ENCODE peak calls at places on chromosomes 3 and 15, in four cellular contexts. One of them, this sample, is unnamed.
A peak's percentile ranks its signal among the peaks of the same experiment; 100 is the strongest.

GRCh38 chr3:196941846-196942225 is 492 bp downstream of the NCBP2 start:
- DNase-seq in transverse colon: peak; percentile 60
- DNase-seq in sigmoid colon: no peak
- DNase-seq in GM12878: no peak
- DNase-seq in this sample: peak; percentile 37

GRCh38 chr3:55042591-55042990 is 114.7 kb upstream of the LRTM1 start:
- DNase-seq in transverse colon: no peak
- DNase-seq in sigmoid colon: no peak
- DNase-seq in GM12878: no peak
- DNase-seq in this sample: no peak

GRCh38 chr15:41367418-41367817 is 34.7 kb downstream of the NUSAP1 start:
- DNase-seq in transverse colon: no peak
- DNase-seq in sigmoid colon: no peak
- DNase-seq in GM12878: no peak
- DNase-seq in this sample: no peak

GRCh38 chr3:40120816-40121215 is 188.7 kb upstream of the EIF1B start:
- DNase-seq in transverse colon: no peak
- DNase-seq in sigmoid colon: no peak
- DNase-seq in GM12878: no peak
- DNase-seq in this sample: no peak

GRCh38 chr3:143121240-143122088 is 1.9 kb downstream of the CHST2 start:
- DNase-seq in transverse colon: peak; percentile 50
- DNase-seq in sigmoid colon: no peak
- DNase-seq in GM12878: no peak
- DNase-seq in this sample: peak; percentile 41

GRCh38 chr3:196662033-196662432 is 22.5 kb downstream of the NRROS start:
- DNase-seq in transverse colon: no peak
- DNase-seq in sigmoid colon: no peak
- DNase-seq in GM12878: no peak
- DNase-seq in this sample: no peak

GRCh38 chr15:75002398-75002797 is 7.0 kb downstream of the SCAMP5 start:
- DNase-seq in transverse colon: no peak
- DNase-seq in sigmoid colon: no peak
- DNase-seq in GM12878: no peak
- DNase-seq in this sample: no peak

GRCh38 chr3:146326875-146327543 is 76.1 kb upstream of the PLSCR4 start:
- DNase-seq in transverse colon: peak; percentile 49
- DNase-seq in sigmoid colon: peak; percentile 70
- DNase-seq in GM12878: no peak
- DNase-seq in this sample: no peak

GRCh38 chr3:192875971-192876565 is 41.6 kb downstream of the MB21D2 start:
- DNase-seq in transverse colon: no peak
- DNase-seq in sigmoid colon: no peak
- DNase-seq in GM12878: no peak
- DNase-seq in this sample: no peak

GRCh38 chr3:104553121-104553520 is 813.6 kb upstream of the ALCAM start:
- DNase-seq in transverse colon: no peak
- DNase-seq in sigmoid colon: no peak
- DNase-seq in GM12878: no peak
- DNase-seq in this sample: no peak

GRCh38 chr3:194340757-194341400 is 10.2 kb downstream of the CPN2 start:
- DNase-seq in transverse colon: no peak
- DNase-seq in sigmoid colon: no peak
- DNase-seq in GM12878: no peak
- DNase-seq in this sample: no peak

GRCh38 chr3:71258526-71258925 is 325.0 kb downstream of the FOXP1 start:
- DNase-seq in transverse colon: no peak
- DNase-seq in sigmoid colon: no peak
- DNase-seq in GM12878: no peak
- DNase-seq in this sample: no peak

GRCh38 chr3:36928220-36928619 is 16.6 kb downstream of the TRANK1 start:
- DNase-seq in transverse colon: no peak
- DNase-seq in sigmoid colon: no peak
- DNase-seq in GM12878: no peak
- DNase-seq in this sample: no peak

GRCh38 chr3:178480795-178481194 is 55.4 kb upstream of the KCNMB2 start:
- DNase-seq in transverse colon: no peak
- DNase-seq in sigmoid colon: no peak
- DNase-seq in GM12878: peak; percentile 70
- DNase-seq in this sample: peak; percentile 28

GRCh38 chr3:49020335-49021212 is 1.3 kb upstream of the NDUFAF3 start:
- DNase-seq in transverse colon: peak; percentile 75
- DNase-seq in sigmoid colon: peak; percentile 81
- DNase-seq in GM12878: no peak
- DNase-seq in this sample: peak; percentile 42

GRCh38 chr3:122926811-122927210 is 100.8 kb downstream of the SEMA5B start:
- DNase-seq in transverse colon: no peak
- DNase-seq in sigmoid colon: no peak
- DNase-seq in GM12878: no peak
- DNase-seq in this sample: no peak

GRCh38 chr15:74997161-74997942 is 2.0 kb downstream of the SCAMP5 start:
- DNase-seq in transverse colon: no peak
- DNase-seq in sigmoid colon: no peak
- DNase-seq in GM12878: no peak
- DNase-seq in this sample: no peak

GRCh38 chr3:112973325-112974177 is 1.4 kb downstream of the CD200R1 start:
- DNase-seq in transverse colon: peak; percentile 24
- DNase-seq in sigmoid colon: no peak
- DNase-seq in GM12878: peak; percentile 66
- DNase-seq in this sample: no peak

GRCh38 chr15:90119367-90119766 is 17.1 kb upstream of the IDH2 start:
- DNase-seq in transverse colon: no peak
- DNase-seq in sigmoid colon: no peak
- DNase-seq in GM12878: no peak
- DNase-seq in this sample: no peak

GRCh38 chr15:61517335-61517734 is 288.2 kb upstream of the RORA start:
- DNase-seq in transverse colon: no peak
- DNase-seq in sigmoid colon: no peak
- DNase-seq in GM12878: no peak
- DNase-seq in this sample: no peak

GRCh38 chr3:109188726-109189125 is 52.2 kb downstream of the C3orf85 start:
- DNase-seq in transverse colon: no peak
- DNase-seq in sigmoid colon: no peak
- DNase-seq in GM12878: no peak
- DNase-seq in this sample: no peak

GRCh38 chr3:194208701-194209100 is 72.8 kb downstream of the HES1 start:
- DNase-seq in transverse colon: no peak
- DNase-seq in sigmoid colon: peak; percentile 3
- DNase-seq in GM12878: no peak
- DNase-seq in this sample: no peak

GRCh38 chr15:66496951-66497501 is 536 bp downstream of the SNAPC5 start:
- DNase-seq in transverse colon: peak; percentile 11
- DNase-seq in sigmoid colon: no peak
- DNase-seq in GM12878: no peak
- DNase-seq in this sample: no peak

GRCh38 chr3:32109256-32109655 is 2.8 kb downstream of the GPD1L start:
- DNase-seq in transverse colon: peak; percentile 75
- DNase-seq in sigmoid colon: peak; percentile 98
- DNase-seq in GM12878: no peak
- DNase-seq in this sample: no peak

GRCh38 chr3:66693461-66693912 is 192.7 kb upstream of the LRIG1 start:
- DNase-seq in transverse colon: peak; percentile 44
- DNase-seq in sigmoid colon: peak; percentile 74
- DNase-seq in GM12878: no peak
- DNase-seq in this sample: no peak

GRCh38 chr3:21729888-21730459 is 21.0 kb downstream of the ZNF385D start:
- DNase-seq in transverse colon: no peak
- DNase-seq in sigmoid colon: no peak
- DNase-seq in GM12878: no peak
- DNase-seq in this sample: no peak

GRCh38 chr3:127180859-127181258 is 12.1 kb upstream of the PRR23E start:
- DNase-seq in transverse colon: no peak
- DNase-seq in sigmoid colon: peak; percentile 28
- DNase-seq in GM12878: no peak
- DNase-seq in this sample: no peak

GRCh38 chr3:72191211-72191960 is 406.4 kb upstream of the PROK2 start:
- DNase-seq in transverse colon: no peak
- DNase-seq in sigmoid colon: no peak
- DNase-seq in GM12878: no peak
- DNase-seq in this sample: no peak

GRCh38 chr3:83321457-83321856 is 1560.0 kb upstream of the GBE1 start:
- DNase-seq in transverse colon: no peak
- DNase-seq in sigmoid colon: no peak
- DNase-seq in GM12878: no peak
- DNase-seq in this sample: no peak

GRCh38 chr15:52161406-52161966 is 29.7 kb downstream of the GNB5 start:
- DNase-seq in transverse colon: no peak
- DNase-seq in sigmoid colon: no peak
- DNase-seq in GM12878: no peak
- DNase-seq in this sample: no peak

GRCh38 chr15:70351391-70351790 is 253.7 kb upstream of the TLE3 start:
- DNase-seq in transverse colon: no peak
- DNase-seq in sigmoid colon: no peak
- DNase-seq in GM12878: no peak
- DNase-seq in this sample: no peak

GRCh38 chr15:70347766-70348558 is 250.2 kb upstream of the TLE3 start:
- DNase-seq in transverse colon: no peak
- DNase-seq in sigmoid colon: no peak
- DNase-seq in GM12878: no peak
- DNase-seq in this sample: no peak

GRCh38 chr15:70345251-70346019 is 247.7 kb upstream of the TLE3 start:
- DNase-seq in transverse colon: no peak
- DNase-seq in sigmoid colon: no peak
- DNase-seq in GM12878: no peak
- DNase-seq in this sample: no peak

GRCh38 chr15:70347321-70347720 is 249.6 kb upstream of the TLE3 start:
- DNase-seq in transverse colon: no peak
- DNase-seq in sigmoid colon: no peak
- DNase-seq in GM12878: no peak
- DNase-seq in this sample: no peak

GRCh38 chr15:70348581-70349344 is 251.0 kb upstream of the TLE3 start:
- DNase-seq in transverse colon: peak; percentile 26
- DNase-seq in sigmoid colon: peak; percentile 72
- DNase-seq in GM12878: no peak
- DNase-seq in this sample: no peak
- TF ChIP-seq POLR2AphosphoS5 in transverse colon: no peak
- TF ChIP-seq POLR2AphosphoS5 in sigmoid colon: no peak
- TF ChIP-seq POLR2AphosphoS5 in GM12878: no peak
- TF ChIP-seq POLR2AphosphoS5 in this sample: no peak

GRCh38 chr3:184741798-184742675 is 30.2 kb upstream of the MAGEF1 start:
- DNase-seq in transverse colon: no peak
- DNase-seq in sigmoid colon: no peak
- DNase-seq in GM12878: no peak
- DNase-seq in this sample: no peak
- TF ChIP-seq POLR2A in transverse colon: no peak
- TF ChIP-seq POLR2A in sigmoid colon: no peak
- TF ChIP-seq POLR2A in GM12878: no peak
- TF ChIP-seq POLR2A in this sample: no peak

GRCh38 chr15:71082803-71083202 is 32.5 kb upstream of the THSD4 start:
- DNase-seq in transverse colon: no peak
- DNase-seq in sigmoid colon: no peak
- DNase-seq in GM12878: no peak
- DNase-seq in this sample: no peak
- TF ChIP-seq POLR2AphosphoS5 in transverse colon: no peak
- TF ChIP-seq POLR2AphosphoS5 in sigmoid colon: no peak
- TF ChIP-seq POLR2AphosphoS5 in GM12878: no peak
- TF ChIP-seq POLR2AphosphoS5 in this sample: no peak

GRCh38 chr3:129558772-129559564 is 16.0 kb downstream of the H1-8 start:
- DNase-seq in transverse colon: no peak
- DNase-seq in sigmoid colon: no peak
- DNase-seq in GM12878: no peak
- DNase-seq in this sample: no peak
- TF ChIP-seq POLR2A in transverse colon: no peak
- TF ChIP-seq POLR2A in sigmoid colon: no peak
- TF ChIP-seq POLR2A in GM12878: no peak
- TF ChIP-seq POLR2A in this sample: no peak

DNA sequence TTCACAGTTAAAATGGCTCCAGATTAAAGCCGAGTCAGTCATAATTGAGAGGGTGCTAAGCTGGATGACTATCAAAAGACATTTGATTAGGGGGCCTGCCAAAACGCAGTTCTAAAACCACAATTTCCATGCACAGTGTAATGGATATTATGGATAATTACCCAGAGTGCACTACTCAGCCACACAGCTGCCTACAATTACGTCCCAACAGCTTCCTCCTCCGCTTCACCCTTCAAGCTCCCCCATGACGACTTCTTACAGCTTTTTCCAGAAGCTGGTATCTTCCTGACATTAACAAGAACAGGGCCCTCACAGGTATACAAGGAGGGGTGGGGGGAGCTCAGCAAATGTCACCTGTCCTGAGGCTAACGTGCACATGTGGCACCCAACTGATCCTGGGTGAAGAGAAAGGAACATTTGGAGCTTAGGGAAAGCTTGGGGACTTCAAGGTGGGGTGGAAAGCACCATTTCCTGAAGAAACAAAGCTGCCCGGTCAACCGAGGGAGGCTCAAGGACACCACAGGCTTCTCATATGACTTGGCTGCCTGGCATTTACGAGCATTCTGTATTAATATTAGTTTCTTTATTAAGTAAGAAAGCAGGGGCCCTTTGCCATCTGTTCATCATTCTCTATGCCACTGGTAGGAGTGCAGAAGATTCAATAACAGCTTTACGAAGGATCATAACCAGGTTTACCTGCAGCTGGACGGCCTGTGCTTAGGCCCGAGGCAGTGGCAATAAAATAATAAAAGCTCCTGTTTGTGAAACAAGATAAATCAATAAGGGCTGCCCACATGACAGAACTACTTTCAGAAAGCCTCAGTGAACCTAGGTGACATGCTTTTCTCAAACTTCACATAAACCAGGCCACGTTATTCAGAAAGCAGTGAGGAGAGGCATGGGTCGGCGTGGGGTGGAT is 54.1 kb downstream of the ETV5 start:
- DNase-seq in transverse colon: no peak
- DNase-seq in sigmoid colon: no peak
- DNase-seq in GM12878: no peak
- DNase-seq in this sample: no peak
- TF ChIP-seq POLR2AphosphoS5 in transverse colon: no peak
- TF ChIP-seq POLR2AphosphoS5 in sigmoid colon: no peak
- TF ChIP-seq POLR2AphosphoS5 in GM12878: no peak
- TF ChIP-seq POLR2AphosphoS5 in this sample: no peak

GRCh38 chr15:58933311-58934113 is at the start of gene SLTM:
- DNase-seq in transverse colon: peak; percentile 95
- DNase-seq in sigmoid colon: peak; percentile 97
- DNase-seq in GM12878: peak; percentile 75
- DNase-seq in this sample: peak; percentile 78
- TF ChIP-seq POLR2A in transverse colon: peak; percentile 98
- TF ChIP-seq POLR2A in sigmoid colon: peak; percentile 83
- TF ChIP-seq POLR2A in GM12878: peak; percentile 99
- TF ChIP-seq POLR2A in this sample: peak; percentile 97

DNA sequence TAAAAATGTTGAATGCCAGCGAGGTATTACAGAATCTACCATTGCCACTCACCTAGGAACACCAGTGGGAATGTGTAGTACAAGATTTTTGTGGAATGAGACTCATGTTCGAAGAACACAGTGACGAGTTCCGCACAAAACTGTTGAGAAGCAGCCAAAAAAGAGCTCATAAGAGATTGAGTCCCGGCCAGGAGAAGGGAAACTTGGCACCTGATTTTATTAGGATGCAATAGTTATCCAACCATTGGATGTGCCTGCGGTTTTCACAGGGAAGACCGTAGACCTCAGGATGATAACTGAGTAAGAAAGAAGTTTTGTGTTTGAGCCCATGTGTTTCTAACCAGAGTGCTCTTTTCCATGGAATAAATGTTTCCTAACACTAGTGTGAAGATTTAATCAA is 88.9 kb downstream of the PTPRG start:
- DNase-seq in transverse colon: peak; percentile 49
- DNase-seq in sigmoid colon: peak; percentile 93
- DNase-seq in GM12878: no peak
- DNase-seq in this sample: no peak
- TF ChIP-seq POLR2AphosphoS5 in transverse colon: no peak
- TF ChIP-seq POLR2AphosphoS5 in sigmoid colon: peak; percentile 77
- TF ChIP-seq POLR2AphosphoS5 in GM12878: no peak
- TF ChIP-seq POLR2AphosphoS5 in this sample: no peak

This sample was measured in GM12891.